ENCODE peak calls at places on chromosome 15, in five cellular contexts. J is gastrocnemius medialis, E is body of pancreas, T is Peyer's patch, U is stomach. K is an unnamed sample.
A peak's percentile ranks its signal among the peaks of the same experiment; 100 is the strongest.

GRCh38 chr15:37695719-37696118 is 238.7 kb upstream of the TMCO5A start:
- DNase-seq in J (no peak), E (no peak), T (no peak), U (no peak), K (no peak)

GRCh38 chr15:96347181-96348111 is 16.9 kb downstream of the NR2F2 start:
- DNase-seq in J (no peak), E (no peak), T (peak; percentile 52), U (no peak), K (peak; percentile 48)

GRCh38 chr15:58442122-58442521 is 10.3 kb downstream of the LIPC start:
- DNase-seq in J (no peak), E (no peak), T (peak; percentile 45), U (no peak), K (no peak)

GRCh38 chr15:57517027-57517671 is 74.6 kb upstream of the MYZAP start:
- DNase-seq in J (no peak), E (no peak), T (no peak), U (no peak), K (no peak)

GRCh38 chr15:25238126-25238525 is 200.7 kb downstream of the UBE3A start:
- DNase-seq in J (no peak), E (no peak), T (no peak), U (no peak), K (no peak)

GRCh38 chr15:80433836-80434235 is 29.7 kb downstream of the ARNT2 start:
- DNase-seq in J (no peak), E (no peak), T (no peak), U (no peak), K (no peak)

GRCh38 chr15:99504823-99505551 is 60.8 kb upstream of the MEF2A start:
- DNase-seq in J (no peak), E (no peak), T (no peak), U (no peak), K (no peak)

GRCh38 chr15:58865420-58865880 is 68.0 kb downstream of the SLTM start:
- DNase-seq in J (no peak), E (peak; percentile 27), T (no peak), U (no peak), K (peak; percentile 54)

GRCh38 chr15:46576611-46577010 is 941.8 kb downstream of the SQOR start:
- DNase-seq in J (no peak), E (no peak), T (no peak), U (no peak), K (peak; percentile 22)

GRCh38 chr15:79116771-79117170 is 26.2 kb upstream of the RASGRF1 start:
- DNase-seq in J (no peak), E (no peak), T (no peak), U (no peak), K (no peak)

GRCh38 chr15:27092404-27092803 is 121.4 kb downstream of the GABRG3 start:
- DNase-seq in J (no peak), E (no peak), T (no peak), U (no peak), K (no peak)

GRCh38 chr15:51647128-51647562 is 24.6 kb upstream of the DMXL2 start:
- DNase-seq in J (peak; percentile 6), E (no peak), T (peak; percentile 70), U (peak; percentile 74), K (peak; percentile 67)

GRCh38 chr15:48354694-48355303 is 23.6 kb downstream of the DUT start:
- DNase-seq in J (no peak), E (no peak), T (no peak), U (no peak), K (no peak)

GRCh38 chr15:48358229-48358641 is 27.0 kb downstream of the DUT start:
- DNase-seq in J (no peak), E (no peak), T (no peak), U (no peak), K (no peak)

GRCh38 chr15:48355377-48355776 is 24.1 kb downstream of the DUT start:
- DNase-seq in J (no peak), E (no peak), T (no peak), U (no peak), K (no peak)

GRCh38 chr15:48352474-48353072 is 21.3 kb downstream of the DUT start:
- DNase-seq in J (no peak), E (peak; percentile 56), T (peak; percentile 80), U (peak; percentile 64), K (peak; percentile 75)
- TF ChIP-seq POLR2A in J (no peak), E (no peak), T (no peak), U (no peak), K (no peak)

GRCh38 chr15:39598958-39599845 is 18.3 kb downstream of the THBS1 start:
- DNase-seq in J (no peak), E (no peak), T (no peak), U (no peak), K (no peak)

GRCh38 chr15:39596358-39597051 is 15.6 kb downstream of the THBS1 start:
- DNase-seq in J (no peak), E (no peak), T (no peak), U (no peak), K (no peak)

GRCh38 chr15:39597336-39597735 is 16.5 kb downstream of the THBS1 start:
- DNase-seq in J (no peak), E (no peak), T (no peak), U (no peak), K (no peak)

GRCh38 chr15:39598186-39598850 is 17.4 kb downstream of the THBS1 start:
- DNase-seq in J (no peak), E (no peak), T (no peak), U (no peak), K (no peak)

GRCh38 chr15:39597751-39598185 is 16.9 kb downstream of the THBS1 start:
- DNase-seq in J (no peak), E (no peak), T (no peak), U (no peak), K (no peak)
- TF ChIP-seq POLR2A in J (no peak), E (no peak), T (no peak), U (no peak), K (no peak)

GRCh38 chr15:31375772-31376171 is 49.1 kb downstream of the KLF13 start:
- DNase-seq in J (no peak), E (no peak), T (no peak), U (no peak), K (no peak)

GRCh38 chr15:31378363-31378903 is 51.8 kb downstream of the KLF13 start:
- DNase-seq in J (no peak), E (no peak), T (no peak), U (no peak), K (no peak)

GRCh38 chr15:31374986-31375385 is 48.4 kb downstream of the KLF13 start:
- DNase-seq in J (no peak), E (no peak), T (no peak), U (no peak), K (no peak)

GRCh38 chr15:31377030-31377429 is 50.4 kb downstream of the KLF13 start:
- DNase-seq in J (no peak), E (no peak), T (peak; percentile 89), U (no peak), K (no peak)

GRCh38 chr15:31376511-31376910 is 49.9 kb downstream of the KLF13 start:
- DNase-seq in J (no peak), E (no peak), T (peak; percentile 86), U (no peak), K (no peak)
- TF ChIP-seq POLR2A in J (no peak), E (no peak), T (no peak), U (no peak), K (no peak)

DNA sequence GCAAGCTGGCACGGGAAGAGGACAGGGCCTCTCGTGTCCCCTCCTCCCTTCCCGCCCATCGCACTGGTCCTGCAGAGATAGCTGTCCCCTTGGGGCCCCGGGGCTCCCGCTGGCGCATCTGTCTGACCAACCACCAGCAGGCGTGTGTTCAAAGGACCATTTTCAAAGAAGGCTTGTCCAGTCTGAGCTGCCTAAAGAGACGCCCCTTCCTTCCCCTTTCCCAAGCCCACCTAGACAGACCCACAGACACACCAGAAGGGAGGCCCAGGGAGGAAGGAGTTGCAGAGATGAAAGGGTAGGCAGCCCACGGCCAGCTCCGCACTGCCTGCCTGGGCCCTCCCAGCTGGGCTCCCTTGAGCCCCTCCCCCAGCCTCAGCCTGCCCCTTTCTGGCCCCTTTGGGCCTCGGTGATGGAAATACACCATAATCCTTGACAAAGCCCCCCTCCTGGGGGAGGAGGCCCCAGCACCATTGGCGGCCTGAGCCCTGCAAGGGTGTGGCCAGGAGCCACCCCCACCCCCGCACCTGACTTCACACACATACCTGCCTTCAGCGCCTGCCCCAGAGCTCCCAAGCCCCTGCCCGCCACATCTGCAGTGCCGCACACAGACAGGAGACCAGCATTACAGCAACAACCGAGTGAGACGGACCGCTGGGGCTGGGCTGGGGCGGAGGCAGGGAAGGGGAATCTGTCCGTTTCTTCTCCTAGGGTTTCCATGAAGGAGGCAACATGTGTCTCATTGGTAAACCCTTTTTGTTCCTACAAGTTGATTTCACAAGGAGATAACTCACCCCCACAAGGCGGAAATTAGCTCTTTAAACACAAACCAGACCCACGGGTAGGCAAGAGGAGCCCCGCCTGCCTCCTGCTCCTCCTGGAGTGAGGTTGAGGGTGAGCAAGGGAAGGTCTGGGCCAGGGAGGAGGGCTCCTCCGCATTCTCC is at the start of gene STRA6:
- DNase-seq in J (no peak), E (no peak), T (no peak), U (no peak), K (no peak)
- TF ChIP-seq POLR2A in J (no peak), E (no peak), T (no peak), U (no peak), K (no peak)

GRCh38 chr15:32738677-32739076 is 20.9 kb downstream of the GREM1 start:
- DNase-seq in J (no peak), E (no peak), T (no peak), U (no peak), K (no peak)

GRCh38 chr15:32735948-32736347 is 18.1 kb downstream of the GREM1 start:
- DNase-seq in J (no peak), E (no peak), T (no peak), U (no peak), K (no peak)

GRCh38 chr15:32737246-32737757 is 19.5 kb downstream of the GREM1 start:
- DNase-seq in J (no peak), E (no peak), T (no peak), U (no peak), K (no peak)

GRCh38 chr15:32736351-32737061 is 18.7 kb downstream of the GREM1 start:
- DNase-seq in J (no peak), E (no peak), T (no peak), U (no peak), K (no peak)

GRCh38 chr15:32739522-32739921 is 21.7 kb downstream of the GREM1 start:
- DNase-seq in J (no peak), E (no peak), T (no peak), U (no peak), K (no peak)
- TF ChIP-seq POLR2A in J (no peak), E (no peak), T (no peak), U (no peak), K (no peak)

DNA sequence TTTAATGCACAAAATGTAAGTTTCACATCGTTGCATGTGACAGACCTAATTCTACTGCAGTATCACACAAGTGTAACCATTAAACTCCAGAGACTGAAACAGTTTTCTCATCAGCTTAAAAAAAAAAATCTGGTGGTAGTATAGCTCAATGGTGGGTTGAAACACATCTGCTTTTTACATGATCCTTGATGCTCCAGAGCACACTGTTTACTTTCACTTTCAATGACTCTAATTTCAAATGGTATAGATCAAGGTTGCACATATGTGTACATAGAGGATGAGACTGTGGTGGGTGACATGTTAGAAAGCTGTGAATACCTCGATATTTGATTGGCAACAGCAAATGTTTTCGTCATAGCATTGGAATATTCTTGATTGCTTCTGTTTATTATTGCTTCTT is 22.4 kb downstream of the MCTP2 start:
- DNase-seq in J (no peak), E (no peak), T (no peak), U (no peak), K (no peak)
- TF ChIP-seq POLR2A in J (no peak), E (no peak), T (no peak), U (no peak), K (no peak)

GRCh38 chr15:90344632-90345031 is 7.5 kb upstream of the ZNF774 start:
- DNase-seq in J (no peak), E (no peak), T (no peak), U (no peak), K (no peak)
- TF ChIP-seq POLR2A in J (no peak), E (no peak), T (no peak), U (no peak), K (no peak)

K was measured in adrenal gland.